ENCODE peak calls at places on chromosomes 5 and 9, in five cellular contexts. K is heart right ventricle, T is mesothelial cell of epicardium, Q is IMR-90, V is pancreas. W is an unnamed sample.

GRCh38 chr9:106885451-106885850 is 22.5 kb downstream of the ZNF462 start:
- DNase-seq in T (no peak), K (no peak), Q (peak), V (no peak), W (no peak)

GRCh38 chr5:42614509-42614908 is 142.1 kb upstream of the CCDC152 start:
- DNase-seq in V (no peak), Q (peak), K (no peak), T (no peak), W (no peak)

GRCh38 chr9:76684213-76684612 is 80.0 kb upstream of the PCA3 start:
- DNase-seq in T (no peak), K (no peak), V (no peak), Q (no peak), W (no peak)

GRCh38 chr5:160534125-160534524 is 112.5 kb downstream of the PTTG1 start:
- DNase-seq in T (no peak), V (no peak), K (no peak), Q (no peak), W (no peak)

GRCh38 chr5:158538506-158539074 is 561.1 kb downstream of the EBF1 start:
- DNase-seq in Q (no peak), T (no peak), V (no peak), K (no peak), W (no peak)

GRCh38 chr5:72138943-72139467 is 31.7 kb downstream of the MAP1B start:
- DNase-seq in Q (peak), K (no peak), T (no peak), V (no peak), W (no peak)

GRCh38 chr9:18296702-18297531 is 177.0 kb upstream of the ADAMTSL1 start:
- DNase-seq in V (no peak), Q (peak), K (no peak), T (no peak), W (no peak)

GRCh38 chr5:148740966-148741742 is 85.3 kb upstream of the ADRB2 start:
- DNase-seq in K (no peak), V (no peak), Q (peak), T (no peak), W (no peak)

GRCh38 chr9:33239922-33240321 is at the start of gene SPINK4:
- DNase-seq in Q (peak), T (no peak), K (peak), V (no peak), W (no peak)

GRCh38 chr5:17412760-17413671 is 85.0 kb upstream of the TAF11L2 start:
- DNase-seq in Q (no peak), V (no peak), T (no peak), K (no peak), W (no peak)

GRCh38 chr5:39668980-39669379 is 244.2 kb upstream of the DAB2 start:
- DNase-seq in Q (no peak), T (no peak), K (no peak), V (no peak), W (no peak)

GRCh38 chr9:20209421-20210340 is 412.6 kb downstream of the MLLT3 start:
- DNase-seq in V (no peak), Q (no peak), T (no peak), K (no peak), W (no peak)

GRCh38 chr9:68694125-68694524 is 10.9 kb upstream of the PIP5K1B start:
- DNase-seq in V (no peak), Q (no peak), K (no peak), T (no peak), W (no peak)

GRCh38 chr5:90792725-90793124 is 234.1 kb downstream of the ADGRV1 start:
- DNase-seq in Q (no peak), T (no peak), K (no peak), V (no peak), W (no peak)

GRCh38 chr5:82105457-82105856 is 133.6 kb downstream of the ATG10 start:
- DNase-seq in V (no peak), K (no peak), Q (peak), T (no peak), W (no peak)

GRCh38 chr9:94746541-94747505 is 20.3 kb downstream of the AOPEP start:
- DNase-seq in Q (no peak), K (no peak), T (no peak), V (no peak), W (no peak)

GRCh38 chr5:43997647-43998251 is 391.5 kb downstream of the FGF10 start:
- DNase-seq in Q (peak), K (no peak), V (no peak), T (no peak), W (no peak)

GRCh38 chr9:96008502-96009222 is 133.2 kb downstream of the ERCC6L2 start:
- DNase-seq in K (no peak), T (no peak), Q (peak), V (no peak), W (no peak)
- TF ChIP-seq CTCF in K (no peak), T (no peak), Q (no peak), V (no peak), W (no peak)

DNA sequence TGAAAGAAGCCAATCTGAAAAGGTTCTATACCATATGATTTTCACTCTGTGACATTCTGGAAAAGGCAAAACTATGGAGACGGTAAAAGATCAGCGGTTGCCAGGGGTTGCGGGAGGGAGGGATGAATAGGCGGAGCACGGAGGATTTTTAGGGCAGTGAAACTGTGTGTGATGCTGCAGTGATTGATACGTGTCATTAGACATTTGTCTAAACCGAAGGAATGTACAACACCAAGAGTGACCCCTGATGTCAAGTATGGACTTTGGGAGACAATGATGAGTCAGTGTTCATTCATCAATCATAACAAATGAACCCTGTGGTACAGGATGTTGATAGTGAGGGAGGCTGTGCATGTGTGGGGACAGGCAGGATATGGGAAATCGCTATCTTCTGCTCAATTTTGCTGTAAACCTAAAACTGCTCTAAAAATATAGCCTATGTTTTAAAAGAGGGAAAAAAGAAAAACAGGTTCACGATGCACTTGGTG is 34.4 kb downstream of the ERGIC1 start:
- DNase-seq in K (no peak), Q (peak), V (no peak), T (no peak), W (no peak)
- TF ChIP-seq CTCF in K (no peak), Q (no peak), V (no peak), T (no peak), W (no peak)

GRCh38 chr9:126301985-126302603 is 24.5 kb upstream of the MVB12B start:
- DNase-seq in K (no peak), Q (peak), T (no peak), V (no peak), W (no peak)
- TF ChIP-seq CTCF in K (peak), Q (peak), T (peak), V (peak), W (peak)

GRCh38 chr5:53323511-53323910 is 156.9 kb upstream of the FST start:
- DNase-seq in T (no peak), V (no peak), K (no peak), Q (no peak), W (no peak)

GRCh38 chr5:53323943-53324642 is 156.3 kb upstream of the FST start:
- DNase-seq in K (no peak), T (no peak), V (no peak), Q (peak), W (no peak)

GRCh38 chr5:53321073-53321472 is 159.4 kb upstream of the FST start:
- DNase-seq in K (no peak), V (no peak), Q (no peak), T (no peak), W (no peak)

GRCh38 chr5:53322257-53322656 is 158.2 kb upstream of the FST start:
- DNase-seq in Q (peak), K (no peak), T (no peak), V (no peak), W (no peak)

GRCh38 chr5:53321721-53322120 is 158.7 kb upstream of the FST start:
- DNase-seq in K (no peak), T (no peak), V (no peak), Q (no peak), W (no peak)
- TF ChIP-seq CTCF in K (no peak), T (no peak), V (no peak), Q (no peak), W (no peak)

GRCh38 chr5:52963636-52964035 is 25.5 kb upstream of the ITGA2 start:
- DNase-seq in V (no peak), T (no peak), Q (no peak), K (no peak), W (no peak)

GRCh38 chr5:52961238-52961637 is 27.9 kb upstream of the ITGA2 start:
- DNase-seq in T (no peak), Q (no peak), V (no peak), K (no peak), W (no peak)

GRCh38 chr5:52964138-52964537 is 25.0 kb upstream of the ITGA2 start:
- DNase-seq in Q (peak), V (no peak), K (no peak), T (no peak), W (no peak)
- TF ChIP-seq CTCF in Q (peak), V (no peak), K (no peak), T (no peak), W (no peak)

GRCh38 chr5:138463335-138464017 is 1.8 kb upstream of the EGR1 start:
- DNase-seq in Q (no peak), V (no peak), T (no peak), K (no peak), W (no peak)
- TF ChIP-seq CTCF in Q (no peak), V (no peak), T (no peak), K (no peak), W (no peak)

DNA sequence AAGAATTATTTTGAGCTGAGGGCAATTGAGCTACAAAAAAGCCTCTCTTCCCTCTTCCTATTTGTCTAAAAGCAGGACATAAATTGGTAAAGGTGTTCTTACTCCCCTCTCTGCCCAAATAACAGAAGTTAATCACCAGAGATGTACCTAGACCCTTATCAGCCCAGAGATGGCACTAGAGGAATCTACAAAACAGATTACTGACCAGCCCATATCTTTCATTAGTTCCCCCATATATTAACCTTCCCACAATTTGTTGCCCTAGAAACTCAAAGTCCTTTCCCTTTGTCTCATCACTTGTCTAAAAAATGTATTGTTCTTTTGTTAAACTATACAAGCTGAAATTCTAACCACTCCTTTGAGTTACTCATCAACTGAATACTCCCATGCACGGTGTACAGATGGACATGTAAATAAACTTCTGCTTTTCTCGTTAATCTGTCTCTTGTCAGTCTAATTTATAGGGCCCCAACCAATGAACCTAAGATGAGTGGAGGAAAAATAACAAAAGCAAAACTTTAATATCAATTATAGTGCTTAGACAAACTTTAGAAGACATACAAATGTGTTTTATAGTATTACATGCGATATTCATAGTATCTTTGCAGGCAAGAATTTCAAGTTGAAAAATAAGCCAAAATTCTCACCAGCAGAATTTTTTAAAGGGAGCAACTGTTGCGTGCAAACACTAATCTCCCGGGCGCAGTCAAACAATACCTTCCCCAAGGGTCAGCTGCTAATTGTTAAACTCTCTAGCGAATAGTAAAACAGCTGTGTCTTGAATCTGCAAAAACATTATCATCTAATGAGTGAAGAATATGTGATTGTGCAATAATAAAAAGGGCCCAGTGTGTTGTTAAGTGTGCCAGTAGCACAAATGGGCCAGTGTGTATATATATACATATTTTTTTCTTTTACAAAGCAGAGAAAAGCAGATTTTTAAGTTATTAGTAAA is 131.1 kb downstream of the CCDC192 start:
- DNase-seq in Q (no peak), K (no peak), T (no peak), V (no peak), W (no peak)
- TF ChIP-seq CTCF in Q (no peak), K (no peak), T (no peak), V (no peak), W (no peak)

GRCh38 chr5:134004626-134005414 is at the start of gene VDAC1:
- DNase-seq in Q (peak), K (peak), V (peak), T (peak), W (peak)
- TF ChIP-seq CTCF in Q (no peak), K (no peak), V (no peak), T (no peak), W (no peak)

W was measured in type B pancreatic cell.